ENCODE peak calls at places on chromosomes 3 and 15, in six cellular contexts. E is endodermal cell, M is pancreas, K is HFFc6, X is epithelial cell of esophagus, W is adrenal gland. T is an unnamed sample.

GRCh38 chr3:86595696-86596095 is 395.3 kb downstream of the VGLL3 start:
- DNase-seq in X (no peak), E (no peak), M (no peak), W (no peak), K (no peak), T (no peak)

GRCh38 chr3:50138266-50139230 is 16.6 kb upstream of the SEMA3F start:
- DNase-seq in X (no peak), E (peak), W (no peak), M (no peak), K (no peak), T (no peak)

GRCh38 chr15:42608110-42608531 is 32.7 kb downstream of the STARD9 start:
- DNase-seq in E (no peak), W (no peak), K (no peak), M (no peak), X (no peak), T (peak)

GRCh38 chr3:108292465-108292864 is 3.9 kb upstream of the HHLA2 start:
- DNase-seq in E (no peak), W (no peak), X (no peak), K (no peak), M (no peak), T (no peak)

GRCh38 chr3:187737401-187738088 is 7.7 kb downstream of the BCL6 start:
- DNase-seq in X (peak), M (peak), W (peak), E (peak), K (peak), T (no peak)

GRCh38 chr15:93046721-93047120 is 42.3 kb downstream of the RGMA start:
- DNase-seq in W (no peak), X (no peak), M (no peak), K (no peak), E (no peak), T (no peak)

GRCh38 chr3:45087155-45087554 is 59.0 kb downstream of the CDCP1 start:
- DNase-seq in M (no peak), E (no peak), X (no peak), W (no peak), K (no peak), T (no peak)

GRCh38 chr3:44983413-44984040 is 7.5 kb downstream of the EXOSC7 start:
- DNase-seq in E (no peak), M (no peak), X (peak), W (no peak), K (no peak), T (no peak)

GRCh38 chr3:43838877-43839276 is 148.1 kb downstream of the ABHD5 start:
- DNase-seq in E (peak), K (no peak), M (no peak), X (peak), W (no peak), T (no peak)

GRCh38 chr3:9183011-9183410 is 66.4 kb downstream of the SRGAP3 start:
- DNase-seq in M (no peak), K (no peak), W (no peak), E (no peak), X (no peak), T (no peak)

GRCh38 chr3:159416854-159417253 is 571.8 kb upstream of the IL12A start:
- DNase-seq in E (no peak), M (no peak), W (no peak), X (no peak), K (no peak), T (no peak)

GRCh38 chr3:133588035-133588434 is 14.5 kb downstream of the CDV3 start:
- DNase-seq in E (no peak), K (no peak), X (no peak), M (no peak), W (no peak), T (no peak)

GRCh38 chr3:13543251-13543650 is 5.7 kb upstream of the FBLN2 start:
- DNase-seq in K (peak), X (peak), M (no peak), W (peak), E (peak), T (no peak)

GRCh38 chr3:67009716-67010115 is 11.6 kb downstream of the KBTBD8 start:
- DNase-seq in W (no peak), K (no peak), E (no peak), X (no peak), M (no peak), T (no peak)

GRCh38 chr3:10976770-10977169 is 15.8 kb upstream of the SLC6A1 start:
- DNase-seq in W (no peak), M (no peak), E (no peak), K (no peak), X (no peak), T (no peak)

GRCh38 chr3:60557122-60557521 is 694.1 kb downstream of the FHIT start:
- DNase-seq in X (no peak), W (no peak), K (no peak), M (no peak), E (no peak), T (no peak)

GRCh38 chr3:42732196-42732828 is 29.7 kb upstream of the HHATL start:
- DNase-seq in X (no peak), K (no peak), M (no peak), W (no peak), E (peak), T (no peak)

GRCh38 chr3:31724144-31724543 is 191.4 kb downstream of the STT3B start:
- DNase-seq in X (no peak), M (no peak), E (peak), W (no peak), K (no peak), T (no peak)

GRCh38 chr15:94059188-94059587 is 172.2 kb upstream of the MCTP2 start:
- DNase-seq in W (no peak), K (no peak), M (no peak), X (no peak), E (no peak), T (no peak)

GRCh38 chr15:69446947-69447346 is 5.7 kb upstream of the RPLP1 start:
- DNase-seq in E (no peak), X (no peak), K (no peak), M (no peak), W (no peak), T (no peak)

GRCh38 chr15:81939604-81940440 is 106.0 kb downstream of the MEX3B start:
- DNase-seq in K (peak), M (no peak), E (peak), X (peak), W (no peak), T (peak)

GRCh38 chr15:53586815-53587214 is 172.6 kb downstream of the WDR72 start:
- DNase-seq in X (peak), K (no peak), E (peak), M (peak), W (peak), T (peak)

GRCh38 chr3:196073188-196073838 is 8.6 kb downstream of the TFRC start:
- DNase-seq in K (peak), W (peak), E (peak), M (peak), X (peak), T (peak)

GRCh38 chr15:77608774-77609173 is 23.9 kb downstream of the LINGO1 start:
- DNase-seq in W (no peak), M (no peak), K (no peak), E (no peak), X (no peak), T (no peak)

GRCh38 chr3:123884258-123884831 is at the start of gene MYLK:
- DNase-seq in E (peak), K (peak), M (peak), X (peak), W (peak), T (peak)

DNA sequence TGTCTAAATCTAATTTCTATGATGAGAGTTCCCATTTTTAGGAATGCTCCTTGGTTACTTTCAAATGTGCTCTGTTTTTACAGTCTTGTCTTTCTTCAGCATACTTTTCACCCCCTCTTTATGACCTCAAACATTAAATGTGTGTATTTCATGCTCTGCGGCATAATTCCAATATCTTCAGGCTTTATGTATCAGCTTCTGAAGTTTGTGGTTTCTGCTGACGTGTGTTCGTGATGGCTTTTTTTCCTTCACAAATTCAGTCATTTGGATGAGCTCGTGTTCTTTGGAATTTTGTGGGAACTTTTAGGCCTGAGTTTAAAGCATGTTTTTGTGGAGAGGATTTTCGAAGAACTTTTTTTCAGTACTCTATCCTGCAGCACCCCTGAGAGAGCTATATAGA is 97.7 kb upstream of the CHRNA7 start:
- DNase-seq in W (no peak), K (no peak), X (no peak), E (no peak), M (no peak), T (no peak)
- TF ChIP-seq CTCF in W (no peak), K (no peak), X (no peak), E (no peak), M (no peak), T (no peak)

GRCh38 chr15:67840747-67841634 is 1.1 kb upstream of the RNU6-1 start:
- DNase-seq in K (peak), X (no peak), M (no peak), E (peak), W (peak), T (peak)
- TF ChIP-seq CTCF in K (no peak), X (no peak), M (no peak), E (peak), W (no peak), T (no peak)

GRCh38 chr3:156106721-156107373 is 13.5 kb upstream of the KCNAB1 start:
- DNase-seq in K (no peak), E (peak), M (no peak), W (no peak), X (no peak), T (no peak)
- TF ChIP-seq CTCF in K (no peak), E (peak), M (no peak), W (no peak), X (peak), T (no peak)

GRCh38 chr3:5787863-5788488 is 600.5 kb downstream of the EDEM1 start:
- DNase-seq in W (no peak), M (no peak), E (peak), X (no peak), K (no peak), T (peak)
- TF ChIP-seq CTCF in W (no peak), M (no peak), E (peak), X (no peak), K (no peak), T (peak)

GRCh38 chr3:19881852-19882251 is 52.2 kb downstream of the EFHB start:
- DNase-seq in M (no peak), K (no peak), X (no peak), E (no peak), W (no peak), T (no peak)

GRCh38 chr3:19888428-19889152 is 45.4 kb downstream of the EFHB start:
- DNase-seq in M (no peak), K (no peak), W (no peak), E (no peak), X (no peak), T (no peak)

GRCh38 chr3:19885468-19885867 is 48.5 kb downstream of the EFHB start:
- DNase-seq in E (no peak), K (peak), W (no peak), X (peak), M (no peak), T (peak)

GRCh38 chr3:19891740-19892139 is 42.3 kb downstream of the EFHB start:
- DNase-seq in W (no peak), E (no peak), K (peak), X (peak), M (no peak), T (no peak)

DNA sequence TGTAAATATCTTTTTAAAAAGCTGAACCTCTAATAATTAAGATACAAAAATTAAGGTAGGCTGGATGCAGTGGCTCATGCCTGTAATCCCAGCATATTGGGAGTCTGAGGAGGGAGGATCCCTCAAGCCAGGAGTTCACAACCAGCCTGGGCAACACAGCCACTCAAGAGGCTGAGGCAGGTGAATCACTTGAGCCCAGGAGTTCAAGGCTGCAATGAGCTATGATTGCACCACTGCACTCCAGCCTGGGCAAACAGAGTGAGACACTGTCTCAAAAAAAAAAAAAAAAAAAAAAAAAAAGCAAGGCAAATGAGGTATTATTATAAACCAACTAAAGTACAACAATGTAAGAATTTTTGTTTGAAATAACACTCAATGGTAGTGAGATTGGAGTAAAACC is 47.6 kb downstream of the EFHB start:
- DNase-seq in M (no peak), K (no peak), W (no peak), X (peak), E (no peak), T (no peak)
- TF ChIP-seq CTCF in M (no peak), K (no peak), W (no peak), X (no peak), E (no peak), T (no peak)